ENCODE peak calls at places on chromosomes 16 and 17, in six cellular contexts. M, T, U, J, C and P are unnamed samples.

GRCh38 chr16:89695086-89695874 is 6.2 kb downstream of the SPATA2L start:
- DNase-seq in M (no peak), T (no peak), U (no peak), J (no peak), C (peak), P (no peak)

GRCh38 chr17:46972346-46972745 is 6.7 kb downstream of the RPRML start:
- DNase-seq in M (peak), T (no peak), U (no peak), J (no peak), C (no peak), P (no peak)

GRCh38 chr16:84647830-84648594 is at the start of gene KLHL36:
- DNase-seq in M (peak), T (peak), U (no peak), J (peak), C (peak), P (no peak)

GRCh38 chr16:27242398-27242797 is 26.2 kb downstream of the NSMCE1 start:
- DNase-seq in M (no peak), T (peak), U (no peak), J (no peak), C (no peak), P (no peak)

GRCh38 chr16:65032397-65032796 is 89.5 kb downstream of the CDH11 start:
- DNase-seq in M (no peak), T (no peak), U (peak), J (no peak), C (no peak), P (peak)

GRCh38 chr16:22372882-22373661 is 1.3 kb downstream of the CDR2 start:
- DNase-seq in M (no peak), T (no peak), U (no peak), J (no peak), C (no peak), P (no peak)

GRCh38 chr16:28120754-28121153 is 57.2 kb upstream of the GSG1L start:
- DNase-seq in M (no peak), T (no peak), U (no peak), J (no peak), C (no peak), P (no peak)

GRCh38 chr16:57801856-57802634 is at the start of gene KIFC3:
- DNase-seq in M (peak), T (peak), U (peak), J (peak), C (peak), P (no peak)

GRCh38 chr16:23185661-23186060 is 3.1 kb downstream of the SCNN1G start:
- DNase-seq in M (peak), T (no peak), U (no peak), J (no peak), C (no peak), P (no peak)

GRCh38 chr16:80583466-80583865 is 42.7 kb downstream of the DYNLRB2 start:
- DNase-seq in M (no peak), T (peak), U (peak), J (no peak), C (no peak), P (peak)